ENCODE peak calls at places on chromosome 11, in ten cellular contexts. S is epithelial cell of esophagus; P is NCI-H446 treated with DMSO at 0.1 percent for 48 hours; Z is stimulated activated CD8-positive, alpha-beta memory T cell treated with anti-CD3 and anti-CD28 coated beads, Interleukin-15, amount 100 ng/mL, for 24 hours; K is activated T-cell treated with anti-CD3 and anti-CD28 coated beads for 1 hour; O is DMS153; J is neural crest cell; W is ovary; X is stimulated activated naive CD8-positive, alpha-beta T cell treated with anti-CD3 and anti-CD28 coated beads, Interleukin-15, Interleukin-2, amounts not matched to agents 100 U/mL and 50 U/mL, for 24 hours; A is BJ. T is an unnamed sample.

GRCh38 chr11:10931761-10932700 is 74.2 kb upstream of the ZBED5 start:
- DNase-seq in S (peak), P (no peak), Z (no peak), K (no peak), O (no peak), J (no peak), W (peak), X (no peak), A (no peak), T (no peak)

GRCh38 chr11:86143429-86144030 is 74.6 kb upstream of the PICALM start:
- DNase-seq in S (no peak), P (no peak), Z (no peak), K (no peak), O (no peak), J (no peak), W (no peak), X (no peak), A (no peak), T (no peak)

GRCh38 chr11:33064033-33064825 is 24.9 kb downstream of the TCP11L1 start:
- DNase-seq in S (peak), P (no peak), Z (no peak), K (no peak), O (no peak), J (no peak), W (no peak), X (no peak), A (no peak), T (no peak)

GRCh38 chr11:69920500-69921428 is 101.5 kb upstream of the FGF3 start:
- DNase-seq in S (no peak), P (no peak), Z (no peak), K (no peak), O (no peak), J (no peak), W (no peak), X (no peak), A (no peak), T (peak)

GRCh38 chr11:44673691-44674090 is 53.1 kb upstream of the TSPAN18 start:
- DNase-seq in S (no peak), P (no peak), Z (no peak), K (no peak), O (no peak), J (no peak), W (no peak), X (no peak), A (no peak), T (no peak)

GRCh38 chr11:121291896-121292502 is 572 bp upstream of the SC5D start:
- DNase-seq in S (peak), P (no peak), Z (no peak), K (no peak), O (peak), J (no peak), W (no peak), X (no peak), A (no peak), T (peak)

GRCh38 chr11:12669930-12670329 is 4.3 kb upstream of the TEAD1 start:
- DNase-seq in S (peak), P (no peak), Z (no peak), K (no peak), O (no peak), J (no peak), W (no peak), X (no peak), A (no peak), T (no peak)

GRCh38 chr11:99682646-99683045 is 661.9 kb downstream of the CNTN5 start:
- DNase-seq in S (no peak), P (no peak), Z (no peak), K (no peak), O (no peak), J (no peak), W (no peak), X (no peak), A (no peak), T (no peak)

GRCh38 chr11:129323896-129324522 is 51.6 kb upstream of the BARX2 start:
- DNase-seq in S (no peak), P (peak), Z (no peak), K (no peak), O (peak), J (no peak), W (no peak), X (no peak), A (no peak), T (no peak)

GRCh38 chr11:78784321-78785061 is 209.8 kb upstream of the NARS2 start:
- DNase-seq in S (peak), P (no peak), Z (no peak), K (no peak), O (no peak), J (no peak), W (no peak), X (no peak), A (no peak), T (no peak)

GRCh38 chr11:7657306-7658025 is 15.8 kb downstream of the CYB5R2 start:
- DNase-seq in S (peak), P (peak), Z (no peak), K (no peak), O (peak), J (no peak), W (peak), X (no peak), A (no peak), T (peak)